ENCODE peak calls at places on chromosomes 7 and 10, in eight cellular contexts. K, O, G, D, P, L, B and F are unnamed samples.

GRCh38 chr10:24237801-24238390 is 29.0 kb downstream of the KIAA1217 start:
- DNase-seq in L (no peak), G (no peak), D (no peak), B (no peak), O (no peak), P (no peak), K (no peak), F (no peak)

GRCh38 chr10:14153570-14154055 is 177.1 kb downstream of the FRMD4A start:
- DNase-seq in D (no peak), P (no peak), B (no peak), K (no peak), L (no peak), O (no peak), G (no peak), F (no peak)

GRCh38 chr7:2613926-2614613 is 17.7 kb upstream of the TTYH3 start:
- DNase-seq in K (no peak), D (no peak), P (peak), O (no peak), G (no peak), B (no peak), L (no peak), F (no peak)

GRCh38 chr10:43046288-43046991 is 30.4 kb upstream of the RET start:
- DNase-seq in O (no peak), D (no peak), L (no peak), B (peak), P (no peak), K (no peak), G (no peak), F (no peak)

GRCh38 chr10:27611861-27612450 is 107.9 kb downstream of the RAB18 start:
- DNase-seq in L (no peak), K (no peak), G (no peak), B (no peak), P (no peak), D (no peak), O (no peak), F (no peak)

GRCh38 chr10:103353281-103353680 is 2.3 kb upstream of the PCGF6 start:
- DNase-seq in L (no peak), B (no peak), O (no peak), P (no peak), D (no peak), K (no peak), G (no peak), F (no peak)

GRCh38 chr10:100998991-100999741 is 442 bp upstream of the LZTS2 start:
- DNase-seq in O (peak), L (peak), B (peak), K (peak), G (peak), P (peak), D (peak), F (peak)

GRCh38 chr7:79282051-79282694 is 171.3 kb downstream of the MAGI2 start:
- DNase-seq in P (peak), B (no peak), G (no peak), D (no peak), K (no peak), O (no peak), L (no peak), F (no peak)

GRCh38 chr7:27066148-27066547 is 29.7 kb downstream of the HOXA1 start:
- DNase-seq in G (no peak), D (no peak), K (no peak), B (no peak), O (no peak), P (peak), L (no peak), F (no peak)

GRCh38 chr7:115618676-115619075 is 411.9 kb downstream of the TFEC start:
- DNase-seq in L (no peak), P (peak), K (no peak), G (no peak), D (no peak), B (no peak), O (no peak), F (no peak)

GRCh38 chr10:103736763-103737162 is 118.6 kb downstream of the SH3PXD2A start:
- DNase-seq in P (peak), B (no peak), K (no peak), L (no peak), D (no peak), O (peak), G (no peak), F (no peak)

GRCh38 chr7:2757361-2757903 is 69.4 kb downstream of the AMZ1 start:
- DNase-seq in K (no peak), B (no peak), D (no peak), O (no peak), P (no peak), L (no peak), G (no peak), F (no peak)